ENCODE peak calls at places on chromosomes 7 and 10, in eight cellular contexts. G is tibial nerve; O is AG09309; P is dorsolateral prefrontal cortex; X is naive thymus-derived CD4-positive, alpha-beta T cell; H is mesendoderm; Y is neuronal stem cell; J is uterus. Q is an unnamed sample.

GRCh38 chr10:79396587-79396986 is 48.8 kb downstream of the ZCCHC24 start:
- DNase-seq in G (no peak), O (no peak), P (no peak), X (no peak), H (no peak), Y (no peak), J (no peak), Q (no peak)

GRCh38 chr10:97411411-97411810 is 10.3 kb upstream of the RRP12 start:
- DNase-seq in G (no peak), O (no peak), P (no peak), X (no peak), H (no peak), Y (no peak), J (no peak), Q (no peak)

GRCh38 chr7:149126662-149127321 is 668 bp upstream of the ZNF425 start:
- DNase-seq in G (no peak), O (no peak), P (peak), X (no peak), H (peak), Y (no peak), J (no peak), Q (peak)

GRCh38 chr7:15998617-15999016 is 312.1 kb upstream of the MEOX2 start:
- DNase-seq in G (no peak), O (no peak), P (no peak), X (no peak), H (no peak), Y (no peak), J (no peak), Q (no peak)

GRCh38 chr7:16999541-17000266 is 117.9 kb upstream of the AGR3 start:
- DNase-seq in G (no peak), O (no peak), P (no peak), X (peak), H (no peak), Y (no peak), J (no peak), Q (no peak)

GRCh38 chr7:117946201-117946633 is 73.0 kb upstream of the CTTNBP2 start:
- DNase-seq in G (no peak), O (no peak), P (no peak), X (no peak), H (peak), Y (no peak), J (no peak), Q (no peak)

GRCh38 chr10:23412223-23412622 is 26.7 kb upstream of the OTUD1 start:
- DNase-seq in G (no peak), O (no peak), P (no peak), X (no peak), H (no peak), Y (no peak), J (no peak), Q (no peak)

GRCh38 chr10:6054884-6055283 is 7.3 kb downstream of the IL2RA start:
- DNase-seq in G (no peak), O (no peak), P (no peak), X (no peak), H (no peak), Y (no peak), J (no peak), Q (no peak)

GRCh38 chr7:24368161-24368560 is 84.2 kb downstream of the NPY start:
- DNase-seq in G (no peak), O (no peak), P (no peak), X (no peak), H (no peak), Y (no peak), J (no peak), Q (no peak)

GRCh38 chr10:21078410-21079329 is 181.6 kb upstream of the NEBL start:
- DNase-seq in G (peak), O (peak), P (peak), X (no peak), H (peak), Y (peak), J (peak), Q (peak)

GRCh38 chr10:80416401-80417098 is 8.2 kb downstream of the PRXL2A start:
- DNase-seq in G (peak), O (no peak), P (peak), X (no peak), H (no peak), Y (no peak), J (peak), Q (peak)

GRCh38 chr7:64098-64521 is 128.3 kb upstream of the FAM20C start:
- DNase-seq in G (peak), O (no peak), P (peak), X (no peak), H (peak), Y (peak), J (peak), Q (peak)

GRCh38 chr7:43927810-43928209 is 1.6 kb downstream of the UBE2D4 start:
- DNase-seq in G (no peak), O (no peak), P (no peak), X (no peak), H (no peak), Y (no peak), J (no peak), Q (no peak)

GRCh38 chr7:150434240-150434639 is 16.2 kb upstream of the GIMAP8 start:
- DNase-seq in G (no peak), O (no peak), P (no peak), X (no peak), H (no peak), Y (no peak), J (no peak), Q (no peak)
- H3K4me3 ChIP-seq in G (no peak), O (no peak), P (no peak), X (no peak), H (no peak), Y (no peak), J (no peak), Q (no peak)

GRCh38 chr10:15210521-15210920 is 42.0 kb upstream of the NMT2 start:
- DNase-seq in G (no peak), O (no peak), P (no peak), X (no peak), H (no peak), Y (no peak), J (no peak), Q (no peak)

GRCh38 chr10:15208221-15208620 is 39.7 kb upstream of the NMT2 start:
- DNase-seq in G (no peak), O (no peak), P (no peak), X (no peak), H (no peak), Y (no peak), J (no peak), Q (no peak)

GRCh38 chr10:15211464-15211979 is 43.0 kb upstream of the NMT2 start:
- DNase-seq in G (no peak), O (peak), P (no peak), X (no peak), H (no peak), Y (no peak), J (no peak), Q (no peak)

GRCh38 chr10:15213461-15213861 is 45.0 kb upstream of the NMT2 start:
- DNase-seq in G (no peak), O (no peak), P (no peak), X (no peak), H (no peak), Y (no peak), J (no peak), Q (no peak)

DNA sequence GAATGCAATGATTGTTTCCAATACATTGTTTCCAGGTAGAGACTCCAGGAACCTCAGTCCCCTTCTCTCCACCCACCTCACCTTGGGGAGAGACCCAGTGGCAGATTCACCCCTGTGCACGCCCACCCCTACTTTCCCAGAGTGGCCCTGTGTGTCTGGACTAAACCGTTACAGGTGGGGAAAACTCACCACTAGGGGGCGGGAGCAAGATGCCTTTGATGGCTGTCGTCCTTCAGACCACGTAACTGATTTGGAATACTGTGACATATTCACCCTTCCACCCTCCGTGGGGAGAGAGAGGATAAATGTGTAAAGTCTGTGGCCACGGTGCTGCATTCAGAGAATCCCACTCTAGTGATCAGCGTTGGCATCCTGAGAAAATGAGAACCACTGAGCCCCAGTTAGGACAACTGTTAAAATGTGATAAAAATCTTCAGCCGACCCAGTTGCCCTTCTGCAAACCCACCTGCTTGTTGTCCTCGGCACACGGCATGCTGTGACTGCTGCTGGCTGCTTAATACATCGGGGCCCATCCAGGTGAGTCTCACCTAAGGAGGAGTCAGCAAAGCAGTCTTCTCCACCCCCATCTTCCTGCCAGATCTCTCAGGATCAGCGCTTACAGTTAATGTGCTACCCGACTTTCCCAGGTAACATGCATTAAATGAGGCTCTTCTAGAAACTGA is 41.5 kb upstream of the NMT2 start:
- DNase-seq in G (peak), O (no peak), P (peak), X (peak), H (peak), Y (peak), J (peak), Q (peak)
- H3K4me3 ChIP-seq in G (no peak), O (no peak), P (no peak), X (peak), H (no peak), Y (no peak), J (no peak), Q (peak)

DNA sequence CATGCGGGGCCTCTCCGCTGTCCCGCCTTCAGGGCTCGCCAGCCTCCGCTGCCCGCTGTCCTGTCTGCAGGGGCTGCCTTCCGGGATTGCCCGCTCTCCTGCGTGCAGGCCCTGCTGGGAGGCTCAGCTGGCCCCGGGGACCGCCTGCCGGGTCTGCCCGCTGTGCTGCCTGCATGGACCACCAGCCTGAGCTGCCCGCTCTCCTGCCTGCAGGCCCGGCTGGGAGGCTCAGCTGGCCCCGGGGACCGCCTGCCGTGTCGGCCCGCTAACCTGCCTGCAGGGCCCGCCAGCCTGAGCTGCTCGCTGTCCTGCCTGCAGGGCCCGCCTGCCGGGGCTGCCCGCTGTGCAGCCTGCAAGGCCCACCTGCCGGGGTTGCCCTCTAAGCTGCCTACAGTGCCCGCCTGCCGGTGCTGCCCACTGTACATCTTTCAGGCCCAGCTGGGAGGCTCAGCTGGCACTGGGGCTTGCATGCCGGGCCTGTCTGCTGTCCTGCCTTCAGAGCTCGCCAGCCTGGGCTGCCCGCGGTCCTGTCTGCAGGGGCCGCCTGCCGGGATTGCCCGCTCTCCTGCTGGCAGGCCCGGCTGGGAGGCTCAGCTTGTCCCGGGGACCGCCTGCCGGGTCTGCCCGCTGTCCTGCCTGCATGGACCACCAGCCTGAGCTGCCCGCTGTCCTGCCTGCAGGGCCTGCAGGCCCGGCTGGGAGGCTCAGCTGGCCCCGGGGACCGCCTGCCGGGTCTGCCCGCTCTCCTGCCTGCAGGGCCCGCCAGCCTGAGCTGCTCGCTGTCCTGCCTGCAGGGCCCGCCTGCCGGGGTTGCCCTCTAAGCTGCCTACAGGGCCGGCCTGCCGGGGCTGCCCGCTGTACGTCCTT is 165.1 kb downstream of the GLRX3 start:
- DNase-seq in G (no peak), O (peak), P (no peak), X (peak), H (no peak), Y (no peak), J (no peak), Q (peak)
- H3K4me3 ChIP-seq in G (peak), O (peak), P (no peak), X (peak), H (no peak), Y (no peak), J (peak), Q (peak)

GRCh38 chr7:47380325-47381131 is 201.4 kb downstream of the TNS3 start:
- DNase-seq in G (no peak), O (no peak), P (no peak), X (no peak), H (peak), Y (peak), J (no peak), Q (no peak)

GRCh38 chr7:47377741-47378140 is 204.2 kb downstream of the TNS3 start:
- DNase-seq in G (no peak), O (no peak), P (no peak), X (no peak), H (peak), Y (no peak), J (no peak), Q (no peak)

GRCh38 chr7:47381132-47381495 is 200.8 kb downstream of the TNS3 start:
- DNase-seq in G (no peak), O (no peak), P (no peak), X (no peak), H (no peak), Y (peak), J (no peak), Q (no peak)

GRCh38 chr7:47378728-47379395 is 203.0 kb downstream of the TNS3 start:
- DNase-seq in G (no peak), O (no peak), P (no peak), X (no peak), H (no peak), Y (no peak), J (no peak), Q (no peak)

GRCh38 chr7:47379629-47380324 is 202.1 kb downstream of the TNS3 start:
- DNase-seq in G (no peak), O (no peak), P (peak), X (no peak), H (peak), Y (peak), J (peak), Q (peak)
- H3K4me3 ChIP-seq in G (no peak), O (no peak), P (peak), X (no peak), H (no peak), Y (no peak), J (peak), Q (peak)